ENCODE peak calls at places on chromosome 13, in ten cellular contexts. L, E, C, Z, S, K, Y, W, O and R are unnamed samples.

GRCh38 chr13:76512676-76513277 is 373.4 kb downstream of the KCTD12 start:
- DNase-seq in O (no peak), E (peak), Z (no peak), L (no peak), C (peak), K (no peak), W (no peak), Y (no peak), S (peak), R (peak)

GRCh38 chr13:64158910-64159309 is 2743.3 kb upstream of the PCDH20 start:
- DNase-seq in Y (no peak), L (no peak), W (no peak), O (no peak), Z (no peak), E (peak), S (peak), C (no peak), K (no peak), R (peak)

GRCh38 chr13:22372261-22372660 is 701.4 kb downstream of the FGF9 start:
- DNase-seq in K (no peak), L (no peak), E (no peak), W (no peak), O (peak), Y (no peak), S (no peak), C (no peak), Z (no peak), R (no peak)

GRCh38 chr13:93080166-93080565 is 146.4 kb upstream of the GPC6 start:
- DNase-seq in S (no peak), O (no peak), E (no peak), Z (no peak), L (no peak), Y (no peak), W (no peak), K (no peak), C (no peak), R (no peak)

GRCh38 chr13:52713894-52714293 is 25.7 kb downstream of the CNMD start:
- DNase-seq in S (no peak), C (no peak), O (no peak), L (no peak), Y (no peak), Z (peak), E (no peak), K (no peak), W (peak), R (no peak)

GRCh38 chr13:100423375-100423774 is 165.2 kb downstream of the GGACT start:
- DNase-seq in Z (no peak), Y (no peak), W (no peak), L (no peak), O (no peak), C (no peak), K (no peak), E (no peak), S (no peak), R (no peak)

GRCh38 chr13:37413161-37413560 is 185.4 kb downstream of the POSTN start:
- DNase-seq in E (no peak), S (peak), L (no peak), O (no peak), Z (no peak), C (no peak), W (no peak), Y (no peak), K (no peak), R (no peak)

GRCh38 chr13:28754698-28755545 is 36.2 kb upstream of the SLC46A3 start:
- DNase-seq in O (peak), C (no peak), S (no peak), K (no peak), W (peak), L (no peak), Z (no peak), Y (peak), E (peak), R (peak)

GRCh38 chr13:24271231-24271610 is 38.2 kb upstream of the C1QTNF9 start:
- DNase-seq in E (peak), L (no peak), S (no peak), Z (no peak), C (no peak), K (no peak), W (no peak), Y (no peak), O (no peak), R (no peak)

GRCh38 chr13:96766311-96766710 is 228.0 kb downstream of the OXGR1 start:
- DNase-seq in Y (no peak), Z (no peak), L (no peak), C (no peak), O (no peak), S (no peak), E (no peak), W (no peak), K (no peak), R (no peak)

GRCh38 chr13:96112936-96113335 is 23.0 kb downstream of the HS6ST3 start:
- DNase-seq in C (no peak), Y (no peak), L (no peak), O (no peak), W (no peak), E (no peak), Z (no peak), K (no peak), S (no peak), R (no peak)

GRCh38 chr13:22178878-22179277 is 508.0 kb downstream of the FGF9 start:
- DNase-seq in Z (no peak), L (no peak), C (no peak), W (no peak), O (no peak), K (no peak), S (no peak), Y (no peak), E (no peak), R (no peak)

GRCh38 chr13:87884874-87885273 is 213.7 kb downstream of the SLITRK5 start:
- DNase-seq in Z (no peak), W (no peak), K (no peak), S (no peak), E (peak), Y (peak), C (peak), L (peak), O (no peak), R (no peak)

GRCh38 chr13:27043013-27043412 is 128.6 kb downstream of the USP12 start:
- DNase-seq in Y (peak), Z (no peak), E (peak), O (no peak), L (peak), K (no peak), S (peak), C (peak), W (peak), R (peak)

GRCh38 chr13:80458546-80458945 is 117.6 kb upstream of the SPRY2 start:
- DNase-seq in Y (no peak), L (no peak), S (peak), C (no peak), Z (no peak), W (no peak), K (no peak), E (no peak), O (no peak), R (peak)

GRCh38 chr13:107025991-107026390 is 458.1 kb upstream of the ARGLU1 start:
- DNase-seq in W (peak), Y (no peak), Z (peak), K (no peak), E (no peak), S (peak), L (no peak), C (no peak), O (no peak), R (peak)

GRCh38 chr13:67416047-67416925 is 186.2 kb upstream of the PCDH9 start:
- DNase-seq in Z (peak), Y (peak), W (no peak), S (peak), L (peak), O (no peak), C (peak), K (peak), E (peak), R (peak)

GRCh38 chr13:42816538-42816937 is 35.2 kb downstream of the FAM216B start:
- DNase-seq in K (no peak), Z (no peak), Y (no peak), S (no peak), E (no peak), W (no peak), O (no peak), L (no peak), C (no peak), R (no peak)

GRCh38 chr13:99018418-99019180 is 40.7 kb upstream of the DOCK9 start:
- DNase-seq in W (no peak), O (no peak), S (no peak), L (no peak), Z (no peak), C (no peak), E (peak), Y (no peak), K (no peak), R (no peak)

GRCh38 chr13:80037505-80037888 is 303.4 kb downstream of the SPRY2 start:
- DNase-seq in Z (no peak), C (no peak), W (no peak), E (peak), O (no peak), Y (no peak), S (peak), L (peak), K (peak), R (peak)

GRCh38 chr13:79806821-79807220 is 325.9 kb downstream of the NDFIP2 start:
- DNase-seq in L (no peak), K (no peak), C (no peak), O (no peak), E (no peak), Z (no peak), Y (no peak), S (no peak), W (no peak), R (no peak)

GRCh38 chr13:39516140-39516539 is 86.9 kb downstream of the LHFPL6 start:
- DNase-seq in Y (no peak), E (peak), S (no peak), O (no peak), K (no peak), C (no peak), W (no peak), Z (no peak), L (no peak), R (no peak)